ENCODE peak calls at places on chromosomes 4 and X, in four cellular contexts. D, S, B and Y are unnamed samples.

GRCh38 chrX:108121291-108121690 is 29.7 kb downstream of the ATG4A start:
- DNase-seq in D (no peak), S (no peak), B (no peak), Y (no peak)

GRCh38 chrX:68415289-68415688 is 18.0 kb downstream of the OPHN1 start:
- DNase-seq in D (peak; percentile 66), S (peak; percentile 80), B (no peak), Y (no peak)

GRCh38 chr4:14091966-14092365 is 464.4 kb upstream of the BOD1L1 start:
- DNase-seq in D (peak; percentile 52), S (peak; percentile 58), B (no peak), Y (no peak)

GRCh38 chr4:70721747-70722146 is at the start of gene RUFY3:
- DNase-seq in D (peak; percentile 98), S (peak; percentile 96), B (peak; percentile 42), Y (peak; percentile 44)

GRCh38 chr4:182752158-182752910 is 164.9 kb downstream of the DCTD start:
- DNase-seq in D (peak; percentile 49), S (peak; percentile 94), B (peak; percentile 17), Y (peak; percentile 49)

GRCh38 chr4:2552806-2553205 is 16.4 kb downstream of the FAM193A start:
- DNase-seq in D (no peak), S (no peak), B (no peak), Y (no peak)

GRCh38 chrX:153462291-153462690 is 8.1 kb downstream of the HAUS7 start:
- DNase-seq in D (no peak), S (no peak), B (no peak), Y (no peak)

GRCh38 chr4:1718095-1718850 is 2.9 kb downstream of the TMEM129 start:
- DNase-seq in D (no peak), S (no peak), B (no peak), Y (no peak)

GRCh38 chr4:48692897-48693296 is 87.2 kb downstream of the FRYL start:
- DNase-seq in D (no peak), S (peak; percentile 13), B (no peak), Y (no peak)

GRCh38 chrX:103256651-103257050 is 1.7 kb upstream of the TCEAL8 start:
- DNase-seq in D (no peak), S (no peak), B (no peak), Y (no peak)

GRCh38 chr4:117001077-117001476 is 84.3 kb downstream of the TRAM1L1 start:
- DNase-seq in D (no peak), S (no peak), B (no peak), Y (no peak)

GRCh38 chr4:95304898-95305297 is 243.9 kb downstream of the UNC5C start:
- DNase-seq in D (no peak), S (no peak), B (no peak), Y (peak; percentile 65)

GRCh38 chrX:44876076-44876475 is 3.1 kb downstream of the KDM6A start:
- DNase-seq in D (no peak), S (peak; percentile 34), B (no peak), Y (no peak)

GRCh38 chr4:167688660-167689142 is 403.6 kb upstream of the ANXA10 start:
- DNase-seq in D (no peak), S (no peak), B (no peak), Y (no peak)

GRCh38 chrX:151816914-151817313 is 82.4 kb downstream of the CNGA2 start:
- DNase-seq in D (peak; percentile 25), S (no peak), B (no peak), Y (no peak)

GRCh38 chrX:290476-291166 is 9.4 kb downstream of the PLCXD1 start:
- DNase-seq in D (no peak), S (no peak), B (no peak), Y (no peak)

GRCh38 chr4:8163436-8164193 is 5.0 kb upstream of the ABLIM2 start:
- DNase-seq in D (no peak), S (no peak), B (no peak), Y (no peak)

GRCh38 chr4:54085284-54085683 is 14.7 kb upstream of the GSX2 start:
- DNase-seq in D (peak; percentile 97), S (peak; percentile 89), B (no peak), Y (peak; percentile 89)

GRCh38 chr4:152536545-152537182 is 772 bp upstream of the FBXW7 start:
- DNase-seq in D (peak; percentile 45), S (peak; percentile 57), B (no peak), Y (peak; percentile 61)

GRCh38 chr4:153143527-153144348 is 60.5 kb upstream of the TRIM2 start:
- DNase-seq in D (no peak), S (peak; percentile 77), B (no peak), Y (peak; percentile 74)

GRCh38 chr4:175273995-175274753 is 356.0 kb downstream of the ADAM29 start:
- DNase-seq in D (peak; percentile 63), S (peak; percentile 40), B (no peak), Y (peak; percentile 41)

GRCh38 chrX:115639481-115639880 is 78.5 kb downstream of the PLS3 start:
- DNase-seq in D (no peak), S (no peak), B (no peak), Y (no peak)

GRCh38 chrX:45264865-45265264 is 64.2 kb upstream of the DIPK2B start:
- DNase-seq in D (peak; percentile 4), S (peak; percentile 0), B (no peak), Y (no peak)

GRCh38 chr4:123631699-123632098 is 235.1 kb downstream of the SPRY1 start:
- DNase-seq in D (peak; percentile 64), S (peak; percentile 43), B (no peak), Y (no peak)

GRCh38 chr4:148211533-148211932 is 230.7 kb downstream of the NR3C2 start:
- DNase-seq in D (no peak), S (no peak), B (no peak), Y (no peak)